ENCODE peak calls at places on chromosomes 16 and 17, in nine cellular contexts. K is NCI-H1092 treated with DMSO at 0.1 percent for 48 hours; N is M059J; H is activated CD4-positive, CD25-positive, alpha-beta regulatory T cell; A is epithelial cell of prostate; J is stimulated activated CD4-positive, alpha-beta T cell treated with anti-CD3 and anti-CD28 coated beads, Interleukin-2, amount 100 ng/mL, for 24 hours; U is pancreas; P is progenitor cell of endocrine pancreas; G is iris pigment epithelial cell. S is an unnamed sample.

GRCh38 chr17:74633261-74633783 is 9.8 kb upstream of the CD300E start:
- DNase-seq in K (no peak), N (no peak), H (no peak), A (no peak), J (no peak), U (no peak), P (no peak), G (no peak), S (no peak)

GRCh38 chr17:6456914-6457687 is 12.8 kb downstream of the PIMREG start:
- DNase-seq in K (no peak), N (peak), H (no peak), A (no peak), J (no peak), U (peak), P (no peak), G (peak), S (peak)

GRCh38 chr16:68640972-68641371 is 4.1 kb upstream of the CDH3 start:
- DNase-seq in K (no peak), N (peak), H (no peak), A (peak), J (no peak), U (no peak), P (no peak), G (peak), S (peak)

GRCh38 chr17:45848405-45848804 is 3.7 kb downstream of the SPPL2C start:
- DNase-seq in K (no peak), N (no peak), H (no peak), A (no peak), J (no peak), U (peak), P (no peak), G (no peak), S (no peak)

GRCh38 chr17:62714016-62714777 is 86.7 kb downstream of the MRC2 start:
- DNase-seq in K (no peak), N (no peak), H (no peak), A (no peak), J (no peak), U (no peak), P (no peak), G (peak), S (no peak)

GRCh38 chr17:76981545-76982295 is 113.5 kb downstream of the MGAT5B start:
- DNase-seq in K (no peak), N (no peak), H (no peak), A (no peak), J (no peak), U (no peak), P (no peak), G (no peak), S (no peak)

GRCh38 chr16:88733630-88734360 is 27.5 kb downstream of the CTU2 start:
- DNase-seq in K (no peak), N (no peak), H (no peak), A (no peak), J (no peak), U (no peak), P (no peak), G (no peak), S (no peak)

GRCh38 chr17:73118139-73118538 is 25.7 kb upstream of the SLC39A11 start:
- DNase-seq in K (no peak), N (no peak), H (no peak), A (no peak), J (no peak), U (no peak), P (no peak), G (no peak), S (no peak)

GRCh38 chr17:72237223-72237622 is 116.4 kb downstream of the SOX9 start:
- DNase-seq in K (peak), N (no peak), H (no peak), A (no peak), J (no peak), U (no peak), P (no peak), G (no peak), S (no peak)

GRCh38 chr17:72950236-72950931 is 142.1 kb downstream of the SLC39A11 start:
- DNase-seq in K (no peak), N (peak), H (no peak), A (no peak), J (no peak), U (no peak), P (no peak), G (no peak), S (no peak)

GRCh38 chr17:8372422-8372821 is 4.1 kb downstream of the KRABD2 start:
- DNase-seq in K (no peak), N (no peak), H (no peak), A (no peak), J (no peak), U (no peak), P (no peak), G (no peak), S (no peak)

GRCh38 chr16:85759631-85760419 is 8.9 kb upstream of the C16orf74 start:
- DNase-seq in K (no peak), N (no peak), H (no peak), A (no peak), J (peak), U (peak), P (no peak), G (no peak), S (no peak)

GRCh38 chr17:7878234-7878633 is 10.4 kb upstream of the CHD3 start:
- DNase-seq in K (no peak), N (no peak), H (no peak), A (no peak), J (no peak), U (no peak), P (no peak), G (no peak), S (no peak)

GRCh38 chr16:54106078-54106477 is 180.5 kb downstream of the IRX3 start:
- DNase-seq in K (no peak), N (no peak), H (no peak), A (no peak), J (no peak), U (no peak), P (no peak), G (no peak), S (no peak)